ENCODE peak calls at places on chromosomes 16 and 17, in five cellular contexts. One of them, this sample, is unnamed.

GRCh38 chr16:67942200-67942509 is 1.8 kb downstream of the LCAT start:
- DNase-seq in activated CD4-positive, alpha-beta T cell treated with anti-CD3 and anti-CD28 coated beads, Interleukin-2, amount 50 U/mL, for 48 hours: peak; percentile 58
- DNase-seq in cardiac fibroblast: peak; percentile 39
- DNase-seq in osteocyte: no peak
- DNase-seq in chondrocyte: no peak
- DNase-seq in this sample: peak; percentile 60

GRCh38 chr17:82006468-82007227 is 16.0 kb downstream of the CENPX start:
- DNase-seq in cardiac fibroblast: peak; percentile 58
- DNase-seq in osteocyte: no peak
- DNase-seq in chondrocyte: no peak
- DNase-seq in activated CD4-positive, alpha-beta T cell treated with anti-CD3 and anti-CD28 coated beads, Interleukin-2, amount 50 U/mL, for 48 hours: no peak
- DNase-seq in this sample: no peak

GRCh38 chr17:216625-217024 is 35.2 kb upstream of the DOC2B start:
- DNase-seq in activated CD4-positive, alpha-beta T cell treated with anti-CD3 and anti-CD28 coated beads, Interleukin-2, amount 50 U/mL, for 48 hours: no peak
- DNase-seq in osteocyte: no peak
- DNase-seq in chondrocyte: no peak
- DNase-seq in cardiac fibroblast: no peak
- DNase-seq in this sample: no peak

GRCh38 chr16:65176603-65177002 is 54.7 kb upstream of the CDH11 start:
- DNase-seq in activated CD4-positive, alpha-beta T cell treated with anti-CD3 and anti-CD28 coated beads, Interleukin-2, amount 50 U/mL, for 48 hours: no peak
- DNase-seq in osteocyte: no peak
- DNase-seq in chondrocyte: no peak
- DNase-seq in cardiac fibroblast: peak; percentile 73
- DNase-seq in this sample: no peak

GRCh38 chr17:2054262-2054739 is 602 bp upstream of the HIC1 start:
- DNase-seq in cardiac fibroblast: peak; percentile 54
- DNase-seq in chondrocyte: no peak
- DNase-seq in osteocyte: no peak
- DNase-seq in activated CD4-positive, alpha-beta T cell treated with anti-CD3 and anti-CD28 coated beads, Interleukin-2, amount 50 U/mL, for 48 hours: peak; percentile 65
- DNase-seq in this sample: peak; percentile 81

GRCh38 chr16:69848635-69849545 is 86.8 kb downstream of the WWP2 start:
- DNase-seq in cardiac fibroblast: peak; percentile 92
- DNase-seq in chondrocyte: no peak
- DNase-seq in osteocyte: peak; percentile 86
- DNase-seq in activated CD4-positive, alpha-beta T cell treated with anti-CD3 and anti-CD28 coated beads, Interleukin-2, amount 50 U/mL, for 48 hours: no peak
- DNase-seq in this sample: no peak

GRCh38 chr17:63629627-63630026 is 7.4 kb downstream of the MAP3K3 start:
- DNase-seq in activated CD4-positive, alpha-beta T cell treated with anti-CD3 and anti-CD28 coated beads, Interleukin-2, amount 50 U/mL, for 48 hours: no peak
- DNase-seq in osteocyte: no peak
- DNase-seq in chondrocyte: no peak
- DNase-seq in cardiac fibroblast: no peak
- DNase-seq in this sample: no peak

GRCh38 chr16:29804455-29805231 is 1.7 kb upstream of the MAZ start:
- DNase-seq in chondrocyte: no peak
- DNase-seq in activated CD4-positive, alpha-beta T cell treated with anti-CD3 and anti-CD28 coated beads, Interleukin-2, amount 50 U/mL, for 48 hours: no peak
- DNase-seq in osteocyte: no peak
- DNase-seq in cardiac fibroblast: peak; percentile 46
- DNase-seq in this sample: no peak

GRCh38 chr16:19132898-19133297 is 19.1 kb downstream of the ITPRIPL2 start:
- DNase-seq in osteocyte: no peak
- DNase-seq in chondrocyte: no peak
- DNase-seq in activated CD4-positive, alpha-beta T cell treated with anti-CD3 and anti-CD28 coated beads, Interleukin-2, amount 50 U/mL, for 48 hours: no peak
- DNase-seq in cardiac fibroblast: no peak
- DNase-seq in this sample: no peak

GRCh38 chr16:8850279-8850885 is 18.4 kb downstream of the CARHSP1 start:
- DNase-seq in activated CD4-positive, alpha-beta T cell treated with anti-CD3 and anti-CD28 coated beads, Interleukin-2, amount 50 U/mL, for 48 hours: no peak
- DNase-seq in cardiac fibroblast: peak; percentile 96
- DNase-seq in chondrocyte: peak; percentile 64
- DNase-seq in osteocyte: no peak
- DNase-seq in this sample: no peak

GRCh38 chr16:53803451-53803850 is 99.5 kb downstream of the FTO start:
- DNase-seq in cardiac fibroblast: no peak
- DNase-seq in osteocyte: no peak
- DNase-seq in activated CD4-positive, alpha-beta T cell treated with anti-CD3 and anti-CD28 coated beads, Interleukin-2, amount 50 U/mL, for 48 hours: no peak
- DNase-seq in chondrocyte: no peak
- DNase-seq in this sample: no peak

GRCh38 chr17:31487648-31488263 is 96.3 kb downstream of the RAB11FIP4 start:
- DNase-seq in cardiac fibroblast: peak; percentile 7
- DNase-seq in osteocyte: no peak
- DNase-seq in chondrocyte: no peak
- DNase-seq in activated CD4-positive, alpha-beta T cell treated with anti-CD3 and anti-CD28 coated beads, Interleukin-2, amount 50 U/mL, for 48 hours: peak; percentile 92
- DNase-seq in this sample: peak; percentile 95

GRCh38 chr16:75323928-75324327 is 72.5 kb upstream of the BCAR1 start:
- DNase-seq in cardiac fibroblast: no peak
- DNase-seq in osteocyte: no peak
- DNase-seq in chondrocyte: no peak
- DNase-seq in activated CD4-positive, alpha-beta T cell treated with anti-CD3 and anti-CD28 coated beads, Interleukin-2, amount 50 U/mL, for 48 hours: no peak
- DNase-seq in this sample: no peak

GRCh38 chr17:45640141-45640850 is 143.8 kb upstream of the CRHR1 start:
- DNase-seq in chondrocyte: no peak
- DNase-seq in osteocyte: peak; percentile 89
- DNase-seq in activated CD4-positive, alpha-beta T cell treated with anti-CD3 and anti-CD28 coated beads, Interleukin-2, amount 50 U/mL, for 48 hours: peak; percentile 81
- DNase-seq in cardiac fibroblast: peak; percentile 81
- DNase-seq in this sample: peak; percentile 80

GRCh38 chr16:84633622-84634021 is 14.7 kb upstream of the KLHL36 start:
- DNase-seq in cardiac fibroblast: peak; percentile 67
- DNase-seq in activated CD4-positive, alpha-beta T cell treated with anti-CD3 and anti-CD28 coated beads, Interleukin-2, amount 50 U/mL, for 48 hours: no peak
- DNase-seq in osteocyte: no peak
- DNase-seq in chondrocyte: no peak
- DNase-seq in this sample: no peak